ENCODE peak calls at places on chromosomes 16 and 17, in four cellular contexts. O is NCI-H1417, D is HuH-7.5, L is NCI-H146. W is an unnamed sample.

GRCh38 chr17:48162946-48163506 is 55.5 kb downstream of the SNX11 start:
- DNase-seq in L (no peak), D (no peak), O (peak), W (no peak)

GRCh38 chr17:29593546-29594440 is 861 bp downstream of the ANKRD13B start:
- DNase-seq in D (peak), O (peak), L (peak), W (peak)

GRCh38 chr17:29653995-29654714 is 31.4 kb upstream of the CORO6 start:
- DNase-seq in O (no peak), D (no peak), L (no peak), W (no peak)

GRCh38 chr17:7852919-7853692 is 1.8 kb upstream of the TMEM88 start:
- DNase-seq in D (no peak), L (no peak), O (no peak), W (no peak)

GRCh38 chr16:12341966-12342365 is 365.4 kb downstream of the SNX29 start:
- DNase-seq in D (no peak), O (no peak), L (no peak), W (no peak)

GRCh38 chr17:80445152-80446110 is 30.5 kb downstream of the ENDOV start:
- DNase-seq in O (no peak), L (no peak), D (no peak), W (peak)

GRCh38 chr16:66324785-66325184 is 41.7 kb upstream of the CDH5 start:
- DNase-seq in D (no peak), O (peak), L (peak), W (peak)

GRCh38 chr16:47311738-47312505 is 148.9 kb downstream of the ITFG1 start:
- DNase-seq in L (no peak), O (no peak), D (no peak), W (peak)

GRCh38 chr16:79336437-79337229 is 263.9 kb downstream of the MAF start:
- DNase-seq in L (no peak), D (no peak), O (no peak), W (no peak)

GRCh38 chr17:77365584-77366186 is 224.9 kb downstream of the SEC14L1 start:
- DNase-seq in D (no peak), L (peak), O (peak), W (peak)

GRCh38 chr17:54891176-54891821 is 9.4 kb upstream of the TOM1L1 start:
- DNase-seq in L (peak), D (peak), O (peak), W (peak)

GRCh38 chr16:12119562-12119961 is 143.0 kb downstream of the SNX29 start:
- DNase-seq in D (no peak), O (no peak), L (no peak), W (no peak)